ENCODE peak calls at places on chromosomes 4 and X, in four cellular contexts. S is lower leg skin, W is ovary, Y is sigmoid colon. K is an unnamed sample.

GRCh38 chr4:148103647-148104355 is 338.4 kb downstream of the NR3C2 start:
- DNase-seq in S (no peak), W (no peak), Y (no peak), K (no peak)

GRCh38 chr4:37892641-37893040 is 1.8 kb downstream of the TBC1D1 start:
- DNase-seq in S (no peak), W (no peak), Y (no peak), K (no peak)

GRCh38 chr4:164977243-164978164 is at the start of gene TRIM61:
- DNase-seq in S (no peak), W (peak), Y (no peak), K (no peak)

GRCh38 chrX:48834383-48834709 is 1.1 kb downstream of the PCSK1N start:
- DNase-seq in S (no peak), W (no peak), Y (no peak), K (no peak)

GRCh38 chr4:148315049-148315448 is 127.2 kb downstream of the NR3C2 start:
- DNase-seq in S (no peak), W (no peak), Y (no peak), K (no peak)

GRCh38 chrX:134255555-134255954 is 18.6 kb downstream of the CCDC160 start:
- DNase-seq in S (no peak), W (no peak), Y (no peak), K (no peak)

GRCh38 chr4:7777871-7778523 is 161.7 kb downstream of the AFAP1 start:
- DNase-seq in S (no peak), W (no peak), Y (peak), K (no peak)

GRCh38 chrX:21408776-21409175 is 34.6 kb downstream of the CNKSR2 start:
- DNase-seq in S (no peak), W (no peak), Y (no peak), K (no peak)

GRCh38 chr4:56450342-56450741 is 14.3 kb downstream of the PAICS start:
- DNase-seq in S (no peak), W (no peak), Y (no peak), K (no peak)

GRCh38 chr4:31328921-31329320 is 608.8 kb downstream of the PCDH7 start:
- DNase-seq in S (no peak), W (no peak), Y (no peak), K (no peak)

GRCh38 chr4:16278178-16278577 is 51.9 kb upstream of the TAPT1 start:
- DNase-seq in S (no peak), W (no peak), Y (no peak), K (no peak)
- TF ChIP-seq CTCF in S (no peak), W (no peak), Y (no peak), K (no peak)

GRCh38 chr4:992297-993110 is 700 bp downstream of the SLC26A1 start:
- DNase-seq in S (no peak), W (no peak), Y (no peak), K (no peak)
- TF ChIP-seq POLR2A in S (no peak), W (no peak), Y (no peak), K (no peak)

DNA sequence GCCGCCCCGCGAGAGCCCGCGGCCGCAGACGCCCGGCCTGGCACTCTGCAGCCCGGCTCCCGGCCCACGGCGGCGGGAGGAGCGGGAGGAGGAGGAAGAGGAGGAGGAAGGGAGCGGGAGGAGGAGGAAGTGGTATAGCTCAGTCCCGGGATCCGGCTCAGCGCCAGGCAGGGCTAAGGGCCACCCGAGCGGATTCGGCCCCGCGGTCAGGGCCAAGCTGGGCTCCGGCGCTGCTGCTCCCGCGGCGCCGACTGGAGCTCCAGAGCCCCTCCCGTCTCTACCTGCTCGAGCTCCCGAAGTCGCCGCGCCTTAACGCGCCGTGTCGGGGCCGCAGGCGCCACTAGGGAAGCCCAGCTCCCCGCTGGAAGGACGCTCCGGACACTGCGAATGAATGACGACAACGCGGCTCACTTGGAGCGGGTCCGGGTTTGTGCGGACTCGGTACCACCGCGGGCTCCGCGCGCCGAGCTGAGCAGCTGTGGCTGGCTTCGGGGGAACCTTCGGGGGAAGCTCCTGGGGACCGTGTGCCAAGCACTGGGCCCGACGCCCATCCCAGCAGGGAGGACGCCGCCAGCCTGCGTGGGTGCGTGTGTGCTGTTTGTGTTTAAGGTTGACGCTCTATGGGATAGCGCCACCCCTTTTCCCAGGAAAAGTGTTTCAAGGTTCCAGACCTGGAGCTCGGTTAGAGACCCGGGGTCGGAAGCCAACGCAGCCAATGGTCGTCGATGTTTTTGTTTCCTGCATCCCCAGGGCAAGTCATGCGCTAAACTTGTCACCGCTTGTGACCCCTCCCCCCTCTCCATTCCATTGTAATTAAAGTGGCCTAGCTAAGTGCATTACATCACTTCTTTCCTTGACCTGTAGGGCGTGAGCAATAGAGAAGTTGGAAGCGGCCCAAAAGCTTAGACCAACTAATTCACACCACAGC is at the start of gene TBC1D9:
- DNase-seq in S (peak), W (peak), Y (peak), K (peak)
- H3K4me3 ChIP-seq in S (peak), W (peak), Y (peak), K (peak)

GRCh38 chr4:3766207-3766790 is at the start of gene ADRA2C:
- DNase-seq in S (no peak), W (no peak), Y (no peak), K (no peak)

GRCh38 chr4:3768842-3769641 is 2.9 kb downstream of the ADRA2C start:
- DNase-seq in S (no peak), W (no peak), Y (no peak), K (no peak)

GRCh38 chr4:3769642-3770184 is 3.5 kb downstream of the ADRA2C start:
- DNase-seq in S (no peak), W (no peak), Y (no peak), K (no peak)

GRCh38 chr4:3766791-3767561 is 791 bp downstream of the ADRA2C start:
- DNase-seq in S (no peak), W (no peak), Y (no peak), K (no peak)

DNA sequence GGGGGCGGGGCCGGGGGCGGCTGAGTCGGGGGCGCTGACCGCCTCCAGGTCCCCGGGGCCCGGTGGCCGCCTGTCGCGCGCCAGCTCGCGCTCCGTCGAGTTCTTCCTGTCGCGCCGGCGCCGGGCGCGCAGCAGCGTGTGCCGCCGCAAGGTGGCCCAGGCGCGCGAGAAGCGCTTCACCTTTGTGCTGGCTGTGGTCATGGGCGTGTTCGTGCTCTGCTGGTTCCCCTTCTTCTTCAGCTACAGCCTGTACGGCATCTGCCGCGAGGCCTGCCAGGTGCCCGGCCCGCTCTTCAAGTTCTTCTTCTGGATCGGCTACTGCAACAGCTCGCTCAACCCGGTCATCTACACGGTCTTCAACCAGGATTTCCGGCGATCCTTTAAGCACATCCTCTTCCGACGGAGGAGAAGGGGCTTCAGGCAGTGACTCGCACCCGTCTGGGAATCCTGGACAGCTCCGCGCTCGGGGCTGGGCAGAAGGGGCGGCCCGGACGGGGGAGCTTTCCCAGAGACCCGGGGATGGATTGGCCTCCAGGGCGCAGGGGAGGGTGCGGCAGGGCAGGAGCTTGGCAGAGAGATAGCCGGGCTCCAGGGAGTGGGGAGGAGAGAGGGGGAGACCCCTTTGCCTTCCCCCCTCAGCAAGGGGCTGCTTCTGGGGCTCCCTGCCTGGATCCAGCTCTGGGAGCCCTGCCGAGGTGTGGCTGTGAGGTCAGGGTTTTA is 1.5 kb downstream of the ADRA2C start:
- DNase-seq in S (no peak), W (no peak), Y (no peak), K (no peak)
- TF ChIP-seq CTCF in S (no peak), W (no peak), Y (no peak), K (no peak)

GRCh38 chrX:1537031-1537715 is at the start of gene P2RY8:
- DNase-seq in S (peak), W (peak), Y (peak), K (peak)
- TF ChIP-seq POLR2A in S (no peak), W (no peak), Y (no peak), K (no peak)

K was measured in esophagus squamous epithelium.